ENCODE peak calls at places on chromosome 11, in ten cellular contexts. X is NCI-H345, H is posterior cingulate gyrus, R is mesendoderm, L is pancreas, N is left lung, Z is kidney tubule cell, O is MCF 10A, K is GF-D8, Y is H9. S is an unnamed sample.

GRCh38 chr11:34654491-34655334 is 33.8 kb downstream of the EHF start:
- DNase-seq in Y (peak), N (no peak), X (peak), O (peak), Z (peak), K (peak), L (no peak), R (peak), H (peak), S (peak)

GRCh38 chr11:123357990-123358827 is 71.9 kb upstream of the GRAMD1B start:
- DNase-seq in L (peak), N (peak), K (no peak), H (peak), Z (no peak), R (peak), O (no peak), Y (peak), X (peak), S (peak)

GRCh38 chr11:2561283-2562180 is 116.7 kb downstream of the KCNQ1 start:
- DNase-seq in R (no peak), Z (no peak), K (no peak), Y (no peak), N (peak), X (no peak), O (no peak), L (peak), H (peak), S (peak)

GRCh38 chr11:65316311-65316978 is 1.8 kb downstream of the CDC42EP2 start:
- DNase-seq in X (no peak), N (peak), O (peak), H (no peak), Y (no peak), R (peak), K (no peak), L (peak), Z (no peak), S (no peak)

GRCh38 chr11:59710136-59710847 is 3.4 kb downstream of the OR10V1 start:
- DNase-seq in Z (peak), H (no peak), O (no peak), X (no peak), L (no peak), K (no peak), Y (no peak), R (no peak), N (no peak), S (no peak)

GRCh38 chr11:134120143-134120850 is 51.4 kb downstream of the JAM3 start:
- DNase-seq in X (no peak), L (no peak), H (peak), N (no peak), K (no peak), Y (no peak), R (no peak), O (peak), Z (no peak), S (no peak)

GRCh38 chr11:35746356-35747153 is 84.0 kb downstream of the TRIM44 start:
- DNase-seq in R (no peak), Z (no peak), X (no peak), L (no peak), Y (no peak), O (no peak), N (no peak), K (no peak), H (no peak), S (no peak)

GRCh38 chr11:3134218-3134621 is 30.9 kb downstream of the OSBPL5 start:
- DNase-seq in N (peak), Z (no peak), O (no peak), K (no peak), R (no peak), X (no peak), Y (no peak), L (peak), H (peak), S (peak)